ENCODE peak calls at places on chromosomes 4 and X, in four cellular contexts. X, B, W and Z are unnamed samples.
A peak's percentile ranks its signal among the peaks of the same experiment; 100 is the strongest.

GRCh38 chrX:37060999-37061398 is 52.8 kb downstream of the FAM47C start:
- DNase-seq in X (peak; percentile 17), B (peak; percentile 62), W (no peak), Z (peak; percentile 27)

GRCh38 chr4:139084425-139085093 is 69.0 kb downstream of the NOCT start:
- DNase-seq in X (no peak), B (no peak), W (no peak), Z (no peak)

GRCh38 chr4:13170131-13170530 is 314.0 kb downstream of the RAB28 start:
- DNase-seq in X (no peak), B (no peak), W (no peak), Z (no peak)

GRCh38 chrX:133645977-133646750 is 230.9 kb upstream of the GPC4 start:
- DNase-seq in X (no peak), B (peak; percentile 91), W (no peak), Z (no peak)

GRCh38 chr4:154467886-154468285 is 23.7 kb downstream of the DCHS2 start:
- DNase-seq in X (no peak), B (no peak), W (no peak), Z (no peak)

GRCh38 chr4:3353747-3354454 is 61.1 kb downstream of the RGS12 start:
- DNase-seq in X (no peak), B (no peak), W (no peak), Z (no peak)

GRCh38 chr4:49018718-49019295 is 32.7 kb downstream of the CWH43 start:
- DNase-seq in X (no peak), B (no peak), W (no peak), Z (no peak)

GRCh38 chr4:152972821-152973613 is 36.9 kb downstream of the FHDC1 start:
- DNase-seq in X (no peak), B (peak; percentile 89), W (no peak), Z (no peak)

GRCh38 chrX:40131644-40132376 is 34.1 kb upstream of the BCOR start:
- DNase-seq in X (no peak), B (no peak), W (no peak), Z (no peak)

GRCh38 chrX:149495573-149496071 is 9.5 kb downstream of the IDS start:
- DNase-seq in X (peak; percentile 92), B (peak; percentile 39), W (no peak), Z (no peak)

GRCh38 chr4:7637139-7637538 is 202.4 kb upstream of the PSAPL1 start:
- DNase-seq in X (no peak), B (no peak), W (no peak), Z (no peak)

GRCh38 chr4:26124753-26125236 is 196.0 kb upstream of the RBPJ start:
- DNase-seq in X (no peak), B (no peak), W (no peak), Z (no peak)

GRCh38 chr4:3656441-3657376 is 109.5 kb upstream of the ADRA2C start:
- DNase-seq in X (no peak), B (no peak), W (no peak), Z (no peak)

GRCh38 chr4:48780867-48781219 is 764 bp upstream of the FRYL start:
- DNase-seq in X (no peak), B (peak; percentile 55), W (no peak), Z (no peak)

GRCh38 chrX:19839770-19840254 is 47.6 kb downstream of the SH3KBP1 start:
- DNase-seq in X (no peak), B (no peak), W (no peak), Z (no peak)

GRCh38 chrX:120514236-120514635 is 45.1 kb upstream of the LAMP2 start:
- DNase-seq in X (no peak), B (peak; percentile 30), W (no peak), Z (peak; percentile 4)

GRCh38 chr4:85812776-85813175 is 337.8 kb downstream of the ARHGAP24 start:
- DNase-seq in X (no peak), B (no peak), W (no peak), Z (no peak)

GRCh38 chr4:2085496-2085901 is 26.4 kb downstream of the NAT8L start:
- DNase-seq in X (no peak), B (no peak), W (no peak), Z (no peak)

GRCh38 chrX:44306336-44306735 is 37.1 kb downstream of the EFHC2 start:
- DNase-seq in X (no peak), B (peak; percentile 8), W (no peak), Z (no peak)

GRCh38 chrX:153877571-153878261 is 8.3 kb downstream of the L1CAM start:
- DNase-seq in X (no peak), B (no peak), W (no peak), Z (no peak)

GRCh38 chrX:115344885-115345653 is 55.6 kb downstream of the LUZP4 start:
- DNase-seq in X (peak; percentile 36), B (peak; percentile 97), W (peak; percentile 81), Z (no peak)

GRCh38 chrX:55488559-55489314 is 911 bp downstream of the USP51 start:
- DNase-seq in X (no peak), B (peak; percentile 68), W (peak; percentile 73), Z (no peak)

GRCh38 chrX:94831364-94831763 is 1157.4 kb downstream of the FAM133A start:
- DNase-seq in X (no peak), B (peak; percentile 6), W (no peak), Z (no peak)

GRCh38 chrX:47574096-47574553 is 8.1 kb upstream of the TIMP1 start:
- DNase-seq in X (no peak), B (no peak), W (no peak), Z (no peak)

GRCh38 chr4:108192056-108192455 is 23.3 kb upstream of the LEF1 start:
- DNase-seq in X (no peak), B (no peak), W (no peak), Z (no peak)

GRCh38 chr4:113837397-113837796 is 75.9 kb upstream of the CAMK2D start:
- DNase-seq in X (peak; percentile 2), B (peak; percentile 88), W (no peak), Z (no peak)

GRCh38 chr4:124483043-124483906 is 229.3 kb downstream of the ANKRD50 start:
- DNase-seq in X (no peak), B (peak; percentile 76), W (no peak), Z (no peak)

GRCh38 chr4:120007171-120007894 is 59.3 kb downstream of the MAD2L1 start:
- DNase-seq in X (no peak), B (peak; percentile 72), W (no peak), Z (no peak)

GRCh38 chrX:8374041-8374825 is 90.4 kb upstream of the VCX3B start:
- DNase-seq in X (no peak), B (no peak), W (no peak), Z (no peak)

GRCh38 chrX:154328646-154329045 is 33.1 kb downstream of the TKTL1 start:
- DNase-seq in X (no peak), B (no peak), W (no peak), Z (no peak)

GRCh38 chr4:150078996-150079581 is 844 bp downstream of the DCLK2 start:
- DNase-seq in X (no peak), B (peak; percentile 29), W (peak; percentile 55), Z (no peak)

GRCh38 chrX:9677098-9677739 is 88.4 kb downstream of the GPR143 start:
- DNase-seq in X (no peak), B (peak; percentile 40), W (no peak), Z (no peak)

GRCh38 chrX:70479197-70479969 is 34.7 kb downstream of the DLG3 start:
- DNase-seq in X (peak; percentile 20), B (peak; percentile 64), W (no peak), Z (no peak)

GRCh38 chrX:70479970-70480659 is 35.5 kb downstream of the DLG3 start:
- DNase-seq in X (no peak), B (peak; percentile 54), W (no peak), Z (no peak)

GRCh38 chrX:70481871-70482270 is 37.2 kb downstream of the DLG3 start:
- DNase-seq in X (no peak), B (no peak), W (no peak), Z (no peak)

GRCh38 chrX:70481424-70481823 is 36.8 kb downstream of the DLG3 start:
- DNase-seq in X (no peak), B (peak; percentile 59), W (no peak), Z (no peak)

DNA sequence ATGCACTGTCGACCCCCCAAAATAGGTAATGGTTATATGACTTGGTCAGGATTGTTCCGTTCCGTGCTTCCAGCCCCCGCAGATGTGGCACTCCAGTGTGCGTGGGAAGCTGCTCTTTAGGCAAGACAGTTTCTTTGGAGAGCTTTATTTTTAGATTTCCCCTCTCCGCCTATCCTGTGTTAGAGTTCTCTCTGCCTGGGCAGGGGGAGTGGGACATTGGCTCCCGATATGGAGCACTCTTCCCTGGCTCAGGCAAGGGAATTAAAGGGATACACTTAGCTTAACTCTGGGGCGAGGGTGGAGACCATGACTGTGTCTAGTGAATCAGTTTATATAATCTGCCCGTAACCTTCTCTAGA is 36.0 kb downstream of the DLG3 start:
- DNase-seq in X (no peak), B (peak; percentile 45), W (no peak), Z (no peak)
- H3K4me1 ChIP-seq in X (peaks cover 3% of the 10 kb centered on the region), B (peaks cover 47% of the 10 kb centered on the region), W (peaks cover 28% of the 10 kb centered on the region), Z (peaks cover 6% of the 10 kb centered on the region)

GRCh38 chrX:103616676-103617186 is 9.0 kb downstream of the TCEAL3 start:
- DNase-seq in X (no peak), B (no peak), W (no peak), Z (no peak)
- H3K27ac ChIP-seq in X (no peak overlapping the region), B (no peak overlapping the region), W (no peak overlapping the region), Z (no peak overlapping the region)

DNA sequence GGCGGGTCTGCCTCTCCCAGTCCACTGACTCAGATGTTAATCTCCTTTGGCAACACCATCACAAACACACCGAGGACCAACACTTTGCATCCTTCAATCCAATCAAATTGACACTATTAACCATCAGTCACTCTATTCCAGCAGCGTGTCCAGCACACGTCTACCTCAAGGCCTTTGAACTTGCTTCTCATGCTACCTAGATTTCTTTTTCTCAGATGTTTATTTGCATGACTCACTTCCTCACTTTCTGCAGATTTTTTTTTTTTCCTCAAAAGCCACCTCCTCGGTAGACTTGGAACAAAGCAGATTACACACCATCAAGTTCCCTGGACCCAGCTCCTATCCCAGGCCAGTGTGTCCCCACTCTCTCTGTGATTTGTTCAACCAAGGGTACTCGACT is 49.5 kb downstream of the SUPT20HL2 start:
- DNase-seq in X (no peak), B (no peak), W (no peak), Z (no peak)
- H3K4me1 ChIP-seq in X (no peaks in the 10 kb centered on the region), B (no peaks in the 10 kb centered on the region), W (no peaks in the 10 kb centered on the region), Z (no peaks in the 10 kb centered on the region)

GRCh38 chr4:145540235-145540634 is 58.6 kb downstream of the SMAD1 start:
- DNase-seq in X (no peak), B (peak; percentile 39), W (no peak), Z (no peak)
- H3K27ac ChIP-seq in X (no peak overlapping the region), B (no peak overlapping the region), W (no peak overlapping the region), Z (no peak overlapping the region)

GRCh38 chr4:159175165-159175988 is 72.5 kb downstream of the RAPGEF2 start:
- DNase-seq in X (peak; percentile 74), B (peak; percentile 93), W (peak; percentile 51), Z (peak; percentile 93)

GRCh38 chr4:159169903-159170302 is 67.0 kb downstream of the RAPGEF2 start:
- DNase-seq in X (no peak), B (no peak), W (no peak), Z (no peak)

GRCh38 chr4:159174645-159175147 is 71.8 kb downstream of the RAPGEF2 start:
- DNase-seq in X (no peak), B (peak; percentile 16), W (no peak), Z (no peak)

GRCh38 chr4:159169414-159169813 is 66.5 kb downstream of the RAPGEF2 start:
- DNase-seq in X (no peak), B (no peak), W (no peak), Z (no peak)

DNA sequence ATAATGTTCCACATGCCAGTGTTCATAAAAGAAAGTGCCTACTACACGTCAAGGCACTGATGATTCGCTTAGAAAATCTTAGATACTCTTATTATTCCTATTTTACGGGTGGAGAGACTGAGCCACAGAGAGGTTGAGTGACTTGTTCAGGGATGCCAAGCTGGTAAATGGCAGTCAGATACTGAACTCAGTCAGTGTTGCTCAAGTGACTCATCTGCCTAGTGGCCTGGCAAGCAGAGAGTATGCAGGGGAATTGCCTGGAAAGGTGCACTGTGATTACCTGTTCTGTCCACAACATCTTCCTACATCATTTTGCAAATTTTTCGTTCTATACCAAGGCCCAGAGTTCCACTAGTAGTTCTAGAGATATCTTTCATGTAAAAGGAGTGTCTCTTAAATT is 68.4 kb downstream of the RAPGEF2 start:
- DNase-seq in X (no peak), B (no peak), W (no peak), Z (no peak)
- H3K4me1 ChIP-seq in X (peaks cover 3% of the 10 kb centered on the region), B (peaks cover 49% of the 10 kb centered on the region), W (peaks cover 53% of the 10 kb centered on the region), Z (peaks cover 6% of the 10 kb centered on the region)